ENCODE peak calls at places on chromosome 3, in four cellular contexts. D is fibroblast of lung, U is neuronal stem cell, E is IMR-90. T is an unnamed sample.

GRCh38 chr3:180947761-180948390 is 35.4 kb downstream of the FXR1 start:
- DNase-seq in D (no peak), U (no peak), E (no peak), T (no peak)

GRCh38 chr3:55720614-55721013 is 233.5 kb upstream of the WNT5A start:
- DNase-seq in D (peak), U (no peak), E (peak), T (no peak)

GRCh38 chr3:44902628-44903027 is 28.2 kb downstream of the TGM4 start:
- DNase-seq in D (no peak), U (no peak), E (no peak), T (no peak)

GRCh38 chr3:5275529-5275928 is 88.0 kb downstream of the EDEM1 start:
- DNase-seq in D (peak), U (no peak), E (peak), T (no peak)

GRCh38 chr3:63576826-63577225 is 75.6 kb upstream of the SNTN start:
- DNase-seq in D (no peak), U (no peak), E (no peak), T (no peak)

GRCh38 chr3:170745211-170745718 is 124.7 kb downstream of the RPL22L1 start:
- DNase-seq in D (peak), U (no peak), E (peak), T (no peak)

GRCh38 chr3:96863129-96863740 is 48.8 kb downstream of the EPHA6 start:
- DNase-seq in D (peak), U (peak), E (peak), T (no peak)

GRCh38 chr3:104244680-104245079 is 1122.0 kb upstream of the ALCAM start:
- DNase-seq in D (peak), U (no peak), E (no peak), T (no peak)

GRCh38 chr3:54321515-54321914 is 199.2 kb downstream of the CACNA2D3 start:
- DNase-seq in D (no peak), U (peak), E (no peak), T (no peak)

GRCh38 chr3:14152233-14152962 is 26.0 kb downstream of the XPC start:
- DNase-seq in D (no peak), U (no peak), E (no peak), T (no peak)

GRCh38 chr3:87367752-87368151 is 91.4 kb upstream of the POU1F1 start:
- DNase-seq in D (peak), U (no peak), E (no peak), T (no peak)

GRCh38 chr3:194930439-194931204 is 244.9 kb downstream of the FAM43A start:
- DNase-seq in D (peak), U (no peak), E (peak), T (no peak)

GRCh38 chr3:124559650-124560405 is 170.4 kb upstream of the UMPS start:
- DNase-seq in D (peak), U (peak), E (peak), T (no peak)

GRCh38 chr3:195609229-195609628 is 25.5 kb upstream of the APOD start:
- DNase-seq in D (no peak), U (no peak), E (no peak), T (no peak)

GRCh38 chr3:184337315-184337714 is at the start of gene FAM131A:
- DNase-seq in D (peak), U (no peak), E (peak), T (no peak)

GRCh38 chr3:170171563-170171962 is 10.0 kb downstream of the PHC3 start:
- DNase-seq in D (no peak), U (no peak), E (no peak), T (no peak)

GRCh38 chr3:71127052-71127451 is 456.5 kb downstream of the FOXP1 start:
- DNase-seq in D (no peak), U (no peak), E (no peak), T (no peak)

GRCh38 chr3:121018917-121019321 is 110.9 kb downstream of the STXBP5L start:
- DNase-seq in D (no peak), U (no peak), E (no peak), T (peak)

GRCh38 chr3:130946876-130947275 is 53.0 kb downstream of the ATP2C1 start:
- DNase-seq in D (no peak), U (no peak), E (no peak), T (peak)

GRCh38 chr3:48664929-48665328 is 2.2 kb upstream of the CELSR3 start:
- DNase-seq in D (no peak), U (no peak), E (no peak), T (no peak)

GRCh38 chr3:128998532-128998931 is 2.6 kb upstream of the EFCC1 start:
- DNase-seq in D (no peak), U (no peak), E (no peak), T (no peak)

GRCh38 chr3:37962906-37963486 is 27.6 kb upstream of the VILL start:
- DNase-seq in D (no peak), U (no peak), E (no peak), T (no peak)

GRCh38 chr3:186540444-186541226 is 3.5 kb downstream of the CRYGS start:
- DNase-seq in D (peak), U (peak), E (peak), T (peak)

GRCh38 chr3:101836907-101837598 is 12.3 kb upstream of the NFKBIZ start:
- DNase-seq in D (peak), U (no peak), E (peak), T (no peak)

DNA sequence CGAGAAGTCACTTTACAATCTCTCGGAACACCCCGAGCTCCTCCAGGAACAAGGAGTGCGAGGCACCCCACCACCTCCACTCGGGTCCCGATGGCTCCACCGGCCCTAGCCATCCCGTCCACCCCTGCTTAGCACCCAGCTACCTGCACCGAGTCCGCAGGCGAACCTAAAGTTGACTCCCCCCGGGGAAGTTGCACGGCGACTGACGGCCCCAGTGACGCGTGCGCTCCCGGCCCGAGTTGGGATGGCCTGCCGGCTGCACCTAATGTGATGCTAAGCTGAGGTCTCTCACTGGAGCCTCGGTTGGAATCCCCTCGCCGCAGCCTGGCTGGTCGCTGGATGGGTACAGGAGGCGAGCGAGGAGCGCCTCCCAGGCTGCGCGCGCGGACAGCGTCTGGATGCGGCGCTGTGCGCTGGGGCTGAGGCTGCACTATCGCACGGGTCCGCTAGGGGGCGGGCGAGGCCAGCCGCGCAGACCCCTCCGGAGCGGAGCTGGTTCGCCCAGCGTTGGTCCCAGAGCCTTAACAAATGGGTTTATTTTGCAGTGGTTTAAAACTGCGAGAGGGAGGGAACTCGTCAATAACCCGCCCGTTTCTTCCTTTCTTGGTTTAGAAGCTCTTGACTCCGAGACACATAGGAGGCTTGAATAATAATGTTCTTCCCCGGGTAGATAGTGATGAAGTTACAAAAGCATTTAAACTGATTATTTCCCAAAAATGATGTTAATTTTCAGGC is at the start of gene OXTR:
- DNase-seq in D (peak), U (peak), E (peak), T (peak)
- H2AFZ ChIP-seq in D (peak), U (peak), E (peak), T (peak)

GRCh38 chr3:112779558-112780480 is 66.8 kb downstream of the CD200R1L start:
- DNase-seq in D (no peak), U (no peak), E (no peak), T (no peak)
- H2AFZ ChIP-seq in D (no peak), U (no peak), E (no peak), T (no peak)

DNA sequence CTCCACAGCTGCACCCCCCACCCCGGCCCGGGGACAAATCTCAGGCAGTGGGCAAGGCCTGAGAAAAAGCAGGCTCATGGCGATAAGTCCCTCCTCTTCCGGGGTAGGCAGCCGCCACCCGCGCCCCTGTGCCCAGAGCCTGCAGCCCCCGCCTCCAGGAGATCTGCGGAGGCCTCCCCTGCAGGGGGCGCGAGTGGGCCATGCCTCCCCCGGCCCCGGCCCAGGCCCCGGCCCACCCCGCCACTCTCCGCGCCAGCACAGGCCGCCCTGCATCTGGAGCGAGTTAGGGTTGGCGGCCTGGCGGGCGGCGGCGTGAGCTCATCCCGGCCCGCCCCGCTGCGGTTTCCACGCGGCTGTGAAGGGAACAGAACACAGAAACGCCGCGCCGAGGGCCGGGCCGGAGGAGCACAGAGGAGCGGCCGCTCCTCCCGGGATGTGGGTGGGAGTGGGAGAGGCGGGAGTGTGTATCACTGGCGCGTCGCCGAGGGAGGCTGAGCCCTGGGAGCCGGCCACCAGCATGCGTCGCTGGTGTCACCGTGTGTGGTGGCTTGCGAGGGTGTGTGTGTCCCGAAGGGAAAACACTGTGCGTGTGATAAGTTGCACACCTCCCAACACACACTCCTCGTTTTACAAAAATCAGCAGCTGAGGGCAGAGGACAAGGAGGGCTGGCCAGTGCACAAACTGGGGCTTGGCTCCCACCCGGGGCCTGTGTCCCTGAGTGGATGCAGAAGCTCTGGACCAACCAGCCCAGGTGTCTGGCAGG is 17.2 kb downstream of the MYL3 start:
- DNase-seq in D (peak), U (peak), E (peak), T (no peak)
- H2AFZ ChIP-seq in D (peak), U (peak), E (peak), T (peak)

DNA sequence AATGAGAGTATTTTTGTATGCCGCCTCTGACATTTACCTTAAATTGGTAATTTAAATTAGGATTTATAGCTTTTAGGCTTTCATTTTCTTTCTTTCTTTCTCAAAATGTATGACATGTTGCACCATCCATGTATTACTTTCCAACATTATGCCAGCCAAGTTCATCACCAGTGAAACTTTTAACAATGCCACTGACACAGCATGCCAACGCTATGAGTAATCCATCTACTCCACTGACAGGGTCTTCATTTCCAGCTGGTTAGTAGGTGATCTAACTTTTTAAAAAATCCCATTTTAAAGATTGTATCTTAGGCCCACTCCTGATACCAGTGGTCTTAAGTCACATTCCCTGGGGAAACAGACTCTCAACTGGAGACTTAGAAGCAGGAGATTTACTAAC is 21.8 kb upstream of the CLDN16 start:
- DNase-seq in D (no peak), U (no peak), E (no peak), T (no peak)
- H2AFZ ChIP-seq in D (no peak), U (no peak), E (no peak), T (no peak)

GRCh38 chr3:140091143-140091542 is 156.2 kb downstream of the CLSTN2 start:
- DNase-seq in D (peak), U (no peak), E (no peak), T (no peak)

GRCh38 chr3:140093742-140094141 is 158.8 kb downstream of the CLSTN2 start:
- DNase-seq in D (peak), U (no peak), E (peak), T (no peak)

GRCh38 chr3:140096037-140096436 is 161.1 kb downstream of the CLSTN2 start:
- DNase-seq in D (no peak), U (no peak), E (no peak), T (no peak)

GRCh38 chr3:140089403-140090072 is 154.6 kb downstream of the CLSTN2 start:
- DNase-seq in D (no peak), U (no peak), E (no peak), T (no peak)

GRCh38 chr3:140092883-140093536 is 158.0 kb downstream of the CLSTN2 start:
- DNase-seq in D (no peak), U (no peak), E (no peak), T (no peak)
- H2AFZ ChIP-seq in D (no peak), U (no peak), E (no peak), T (no peak)

GRCh38 chr3:114627760-114628159 is 333.9 kb downstream of the TIGIT start:
- DNase-seq in D (peak), U (no peak), E (peak), T (no peak)
- H2AFZ ChIP-seq in D (no peak), U (no peak), E (no peak), T (no peak)

DNA sequence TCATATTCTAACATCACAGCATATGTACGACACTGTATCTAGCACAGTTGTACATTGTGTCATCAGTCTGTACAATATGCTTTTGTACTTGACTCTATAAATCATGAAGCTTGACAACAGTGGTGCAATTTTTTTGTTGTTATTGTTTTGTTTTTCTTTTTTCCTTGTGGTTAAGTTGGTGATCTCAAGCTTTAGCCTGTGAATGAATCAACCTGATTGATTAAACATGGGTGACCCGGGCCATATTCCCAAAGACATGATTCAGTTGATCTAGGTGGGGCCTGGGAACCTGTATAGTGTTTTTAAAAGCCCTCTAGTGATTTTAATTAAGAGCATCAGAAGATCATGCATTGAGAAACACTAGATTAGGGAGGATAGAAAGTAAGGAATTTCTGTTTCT is 101.8 kb upstream of the AADACL2 start:
- DNase-seq in D (no peak), U (no peak), E (no peak), T (no peak)
- H2AFZ ChIP-seq in D (no peak), U (no peak), E (no peak), T (no peak)